ENCODE peak calls at places on chromosomes 5 and 9, in five cellular contexts. I is H1, Y is aorta, V is endothelial cell of umbilical vein, R is neural progenitor cell. J is an unnamed sample.

GRCh38 chr5:173018352-173018751 is 34.8 kb downstream of the ATP6V0E1 start:
- DNase-seq in I (no peak), Y (no peak), V (no peak), R (no peak), J (no peak)

GRCh38 chr9:110316255-110316921 is 21.3 kb downstream of the TXNDC8 start:
- DNase-seq in I (no peak), Y (no peak), V (no peak), R (no peak), J (no peak)

GRCh38 chr9:23426144-23426543 is 399.9 kb downstream of the ELAVL2 start:
- DNase-seq in I (no peak), Y (no peak), V (no peak), R (no peak), J (no peak)

GRCh38 chr9:111728617-111729366 is 65.9 kb downstream of the SHOC1 start:
- DNase-seq in I (no peak), Y (no peak), V (peak; percentile 58), R (no peak), J (no peak)

GRCh38 chr9:72800326-72800994 is 152.4 kb downstream of the ALDH1A1 start:
- DNase-seq in I (no peak), Y (no peak), V (no peak), R (no peak), J (no peak)

GRCh38 chr5:28344803-28345433 is 1306.5 kb upstream of the CDH9 start:
- DNase-seq in I (peak; percentile 2), Y (no peak), V (peak; percentile 41), R (peak; percentile 77), J (no peak)

GRCh38 chr5:95083606-95084005 is 201.3 kb downstream of the MCTP1 start:
- DNase-seq in I (no peak), Y (no peak), V (peak; percentile 75), R (no peak), J (no peak)

GRCh38 chr9:19517202-19517942 is 108.6 kb downstream of the ACER2 start:
- DNase-seq in I (peak; percentile 25), Y (no peak), V (no peak), R (peak; percentile 51), J (no peak)

GRCh38 chr9:13386935-13387667 is 107.6 kb upstream of the MPDZ start:
- DNase-seq in I (no peak), Y (no peak), V (no peak), R (no peak), J (no peak)

GRCh38 chr5:92887254-92887653 is 693.8 kb downstream of the NR2F1-AS1 start:
- DNase-seq in I (no peak), Y (no peak), V (no peak), R (no peak), J (no peak)

GRCh38 chr9:34988218-34989055 is 1.1 kb upstream of the DNAJB5 start:
- DNase-seq in I (no peak), Y (peak; percentile 81), V (no peak), R (peak; percentile 54), J (peak; percentile 38)

GRCh38 chr9:82445556-82445955 is 457.0 kb downstream of the SPATA31D1 start:
- DNase-seq in I (no peak), Y (no peak), V (no peak), R (no peak), J (no peak)

GRCh38 chr5:37721447-37721871 is 118.4 kb downstream of the GDNF start:
- DNase-seq in I (no peak), Y (no peak), V (peak; percentile 79), R (no peak), J (no peak)

GRCh38 chr5:130528474-130528873 is 624.2 kb downstream of the CHSY3 start:
- DNase-seq in I (no peak), Y (no peak), V (no peak), R (no peak), J (no peak)

GRCh38 chr5:140549237-140550144 is 2.0 kb downstream of the EIF4EBP3 start:
- DNase-seq in I (no peak), Y (no peak), V (peak; percentile 47), R (no peak), J (no peak)

GRCh38 chr9:98374385-98375051 is 119.1 kb upstream of the TBC1D2 start:
- DNase-seq in I (no peak), Y (no peak), V (peak; percentile 45), R (no peak), J (no peak)

DNA sequence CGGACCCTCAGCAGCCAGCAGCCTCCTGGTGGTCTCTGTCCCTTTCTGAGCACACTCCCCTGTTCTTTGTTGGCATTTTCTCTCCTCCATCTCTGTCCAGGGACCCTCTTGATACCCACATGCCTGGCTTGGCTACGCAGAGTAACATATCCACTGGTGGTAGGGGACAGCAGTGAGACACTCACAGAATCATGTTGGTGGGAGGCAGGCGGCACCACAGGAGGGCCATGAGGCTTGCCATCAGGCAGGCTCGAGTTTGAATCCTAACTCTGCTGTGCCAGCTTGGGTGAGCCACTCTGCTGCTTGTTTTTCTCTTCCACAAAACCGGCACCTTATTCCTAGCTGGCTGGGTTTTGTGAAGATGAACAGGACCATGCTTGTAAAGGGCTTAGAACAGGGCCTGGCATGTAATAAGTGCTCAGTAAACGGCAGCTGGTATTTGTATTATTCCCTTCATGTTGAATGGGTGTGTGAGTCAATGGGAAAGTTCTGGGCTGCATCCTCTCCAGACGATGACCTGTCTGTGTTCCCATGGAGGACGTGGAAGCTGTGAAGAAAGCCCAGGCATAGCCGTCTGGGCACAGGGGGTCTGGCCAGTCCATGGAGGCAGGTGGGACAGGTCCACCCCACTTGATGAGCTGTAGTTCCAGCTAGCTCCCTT is 2.3 kb downstream of the COL27A1 start:
- DNase-seq in I (no peak), Y (no peak), V (peak; percentile 30), R (no peak), J (no peak)
- H3K27ac ChIP-seq in I (no peak overlapping the region), Y (peak overlapping the region; percentile 14), V (peak overlapping the region; percentile 35), R (no peak overlapping the region), J (no peak overlapping the region)

GRCh38 chr5:102850503-102850902 is 95.4 kb downstream of the PAM start:
- DNase-seq in I (no peak), Y (no peak), V (no peak), R (no peak), J (no peak)

GRCh38 chr5:102856374-102856748 is 101.3 kb downstream of the PAM start:
- DNase-seq in I (no peak), Y (no peak), V (peak; percentile 36), R (no peak), J (no peak)

GRCh38 chr5:102857090-102857818 is 102.1 kb downstream of the PAM start:
- DNase-seq in I (no peak), Y (peak; percentile 61), V (no peak), R (no peak), J (no peak)

GRCh38 chr5:102855684-102856373 is 100.7 kb downstream of the PAM start:
- DNase-seq in I (no peak), Y (no peak), V (peak; percentile 17), R (no peak), J (no peak)

DNA sequence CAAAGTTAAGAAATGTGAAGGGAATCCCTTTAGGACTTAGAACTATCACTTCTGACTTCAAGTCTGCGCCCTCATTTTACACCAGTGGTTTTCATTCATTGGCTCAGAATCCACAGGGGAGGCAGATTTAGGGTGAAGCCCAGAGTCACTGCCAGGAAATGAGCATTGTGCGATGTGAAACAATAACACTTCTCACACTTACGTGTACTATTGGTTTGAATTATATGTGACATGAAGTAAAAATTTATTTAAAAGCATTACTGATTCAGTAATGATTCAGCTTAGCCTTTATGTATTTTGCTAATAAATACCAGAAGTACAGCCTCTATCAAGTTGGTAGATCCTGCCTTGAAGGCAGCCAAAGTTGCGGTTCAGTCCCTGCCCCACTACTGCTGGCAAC is 98.6 kb downstream of the PAM start:
- DNase-seq in I (no peak), Y (no peak), V (peak; percentile 36), R (no peak), J (no peak)
- H3K27ac ChIP-seq in I (no peak overlapping the region), Y (no peak overlapping the region), V (no peak overlapping the region), R (no peak overlapping the region), J (no peak overlapping the region)

GRCh38 chr5:33261747-33262146 is 179.0 kb upstream of the TARS1 start:
- DNase-seq in I (no peak), Y (no peak), V (no peak), R (no peak), J (no peak)

GRCh38 chr5:33257807-33258491 is 182.8 kb upstream of the TARS1 start:
- DNase-seq in I (no peak), Y (no peak), V (peak; percentile 80), R (no peak), J (no peak)

GRCh38 chr5:33258553-33258952 is 182.2 kb upstream of the TARS1 start:
- DNase-seq in I (no peak), Y (no peak), V (no peak), R (no peak), J (no peak)

GRCh38 chr5:33260098-33260497 is 180.7 kb upstream of the TARS1 start:
- DNase-seq in I (no peak), Y (no peak), V (no peak), R (no peak), J (no peak)

DNA sequence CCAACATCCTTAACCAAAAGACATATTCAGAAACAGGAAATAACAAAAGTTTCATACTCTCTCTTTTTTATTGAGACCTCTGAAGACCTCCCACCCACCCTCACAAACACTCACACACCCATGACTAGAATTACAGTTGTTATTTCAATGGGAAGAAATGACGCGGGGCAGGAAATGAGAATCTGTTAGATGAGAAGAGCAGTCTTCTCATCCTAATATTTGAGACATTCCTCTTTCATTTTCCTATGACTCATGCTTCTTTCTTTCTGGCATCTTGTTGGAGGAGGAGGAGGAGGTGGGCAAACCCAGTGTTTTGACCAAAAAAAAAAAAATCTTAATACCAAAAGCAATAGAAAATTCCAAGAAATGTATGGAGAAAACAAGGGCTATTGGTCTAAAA is 179.5 kb upstream of the TARS1 start:
- DNase-seq in I (no peak), Y (no peak), V (peak; percentile 64), R (no peak), J (no peak)
- H3K27ac ChIP-seq in I (no peak overlapping the region), Y (no peak overlapping the region), V (no peak overlapping the region), R (no peak overlapping the region), J (no peak overlapping the region)

GRCh38 chr9:129321511-129322021 is 143.5 kb upstream of the IER5L start:
- DNase-seq in I (no peak), Y (peak; percentile 67), V (no peak), R (no peak), J (no peak)

GRCh38 chr9:129323376-129323998 is 145.4 kb upstream of the IER5L start:
- DNase-seq in I (no peak), Y (peak; percentile 33), V (no peak), R (no peak), J (no peak)

GRCh38 chr9:129323999-129324553 is 146.0 kb upstream of the IER5L start:
- DNase-seq in I (no peak), Y (peak; percentile 62), V (no peak), R (no peak), J (no peak)

GRCh38 chr9:129322022-129322621 is 144.1 kb upstream of the IER5L start:
- DNase-seq in I (no peak), Y (peak; percentile 68), V (no peak), R (no peak), J (no peak)

DNA sequence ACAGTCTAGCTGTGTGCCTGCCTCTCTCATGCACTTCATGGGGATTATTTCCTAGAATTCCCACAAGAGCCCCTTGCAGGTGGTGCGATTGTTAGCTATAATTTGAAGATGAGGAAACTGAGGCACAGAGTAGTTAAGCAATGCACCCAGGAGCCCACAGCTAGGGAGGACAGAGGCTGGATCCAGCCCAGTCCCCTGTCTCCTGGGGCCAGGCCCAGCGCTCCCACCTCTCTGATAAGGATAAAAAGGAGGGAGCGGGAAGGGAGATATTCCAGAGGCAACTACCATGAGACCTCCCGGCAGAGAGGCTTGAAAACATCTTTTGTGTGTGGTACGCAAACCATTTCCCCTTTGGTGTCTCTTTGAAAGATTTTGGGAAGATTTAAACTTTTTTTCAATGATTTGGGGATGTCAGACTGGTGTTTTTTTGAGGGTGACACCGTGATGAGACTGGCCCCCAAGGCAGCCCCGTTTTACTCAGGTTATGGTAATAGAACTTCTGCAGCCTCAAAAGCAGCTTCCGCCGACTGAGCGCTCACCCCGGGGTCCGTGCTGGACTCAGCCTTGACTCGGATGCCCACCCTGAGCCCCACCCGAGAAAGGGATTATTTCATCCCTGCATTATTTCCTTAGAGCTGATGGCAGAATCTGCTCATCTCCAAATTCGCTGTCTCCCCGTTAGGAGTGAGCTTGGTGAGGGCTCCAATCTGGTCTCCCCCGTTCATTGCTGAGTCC is 144.7 kb upstream of the IER5L start:
- DNase-seq in I (no peak), Y (peak; percentile 74), V (no peak), R (no peak), J (no peak)
- H3K27ac ChIP-seq in I (no peak overlapping the region), Y (peak overlapping the region; percentile 38), V (no peak overlapping the region), R (no peak overlapping the region), J (no peak overlapping the region)

J was measured in caudate nucleus.